ENCODE peak calls at places on chromosomes 3 and 15, in eight cellular contexts. One of them, this sample, is unnamed.

GRCh38 chr15:66594344-66594743 is 28.5 kb upstream of the LCTL start:
- DNase-seq in transverse colon: no peak
- DNase-seq in ovary: no peak
- DNase-seq in SJSA1: no peak
- DNase-seq in Panc1: no peak
- DNase-seq in HCT116: no peak
- DNase-seq in A549: no peak
- DNase-seq in CD4-positive, alpha-beta T cell: no peak
- DNase-seq in this sample: no peak

GRCh38 chr15:68614621-68615035 is 35.8 kb downstream of the CORO2B start:
- DNase-seq in transverse colon: no peak
- DNase-seq in ovary: peak; percentile 70
- DNase-seq in SJSA1: no peak
- DNase-seq in Panc1: no peak
- DNase-seq in HCT116: no peak
- DNase-seq in A549: no peak
- DNase-seq in CD4-positive, alpha-beta T cell: no peak
- DNase-seq in this sample: no peak

GRCh38 chr15:48577495-48577894 is 68.0 kb downstream of the FBN1 start:
- DNase-seq in transverse colon: no peak
- DNase-seq in ovary: no peak
- DNase-seq in SJSA1: peak; percentile 78
- DNase-seq in Panc1: no peak
- DNase-seq in HCT116: no peak
- DNase-seq in A549: no peak
- DNase-seq in CD4-positive, alpha-beta T cell: no peak
- DNase-seq in this sample: no peak

GRCh38 chr3:139297588-139298311 is 46.1 kb upstream of the MRPS22 start:
- DNase-seq in transverse colon: no peak
- DNase-seq in ovary: no peak
- DNase-seq in SJSA1: peak; percentile 55
- DNase-seq in Panc1: no peak
- DNase-seq in HCT116: no peak
- DNase-seq in A549: no peak
- DNase-seq in CD4-positive, alpha-beta T cell: no peak
- DNase-seq in this sample: no peak

GRCh38 chr15:70044168-70044567 is 53.5 kb downstream of the TLE3 start:
- DNase-seq in transverse colon: no peak
- DNase-seq in ovary: no peak
- DNase-seq in SJSA1: no peak
- DNase-seq in Panc1: no peak
- DNase-seq in HCT116: no peak
- DNase-seq in A549: no peak
- DNase-seq in CD4-positive, alpha-beta T cell: no peak
- DNase-seq in this sample: no peak

GRCh38 chr15:96181873-96182301 is 148.6 kb upstream of the NR2F2 start:
- DNase-seq in transverse colon: peak; percentile 33
- DNase-seq in ovary: peak; percentile 84
- DNase-seq in SJSA1: no peak
- DNase-seq in Panc1: no peak
- DNase-seq in HCT116: no peak
- DNase-seq in A549: no peak
- DNase-seq in CD4-positive, alpha-beta T cell: no peak
- DNase-seq in this sample: no peak

GRCh38 chr15:76151599-76151974 is 91.8 kb downstream of the TMEM266 start:
- DNase-seq in transverse colon: no peak
- DNase-seq in ovary: no peak
- DNase-seq in SJSA1: no peak
- DNase-seq in Panc1: no peak
- DNase-seq in HCT116: no peak
- DNase-seq in A549: no peak
- DNase-seq in CD4-positive, alpha-beta T cell: no peak
- DNase-seq in this sample: no peak

GRCh38 chr15:33852094-33852493 is 116.2 kb upstream of the CHRM5 start:
- DNase-seq in transverse colon: no peak
- DNase-seq in ovary: no peak
- DNase-seq in SJSA1: peak; percentile 95
- DNase-seq in Panc1: no peak
- DNase-seq in HCT116: no peak
- DNase-seq in A549: no peak
- DNase-seq in CD4-positive, alpha-beta T cell: no peak
- DNase-seq in this sample: no peak

GRCh38 chr3:188001052-188001567 is 152.8 kb upstream of the LPP start:
- DNase-seq in transverse colon: no peak
- DNase-seq in ovary: no peak
- DNase-seq in SJSA1: no peak
- DNase-seq in Panc1: no peak
- DNase-seq in HCT116: no peak
- DNase-seq in A549: no peak
- DNase-seq in CD4-positive, alpha-beta T cell: no peak
- DNase-seq in this sample: no peak

GRCh38 chr15:70530906-70531305 is 232.5 kb downstream of the UACA start:
- DNase-seq in transverse colon: no peak
- DNase-seq in ovary: no peak
- DNase-seq in SJSA1: no peak
- DNase-seq in Panc1: no peak
- DNase-seq in HCT116: no peak
- DNase-seq in A549: no peak
- DNase-seq in CD4-positive, alpha-beta T cell: no peak
- DNase-seq in this sample: no peak

DNA sequence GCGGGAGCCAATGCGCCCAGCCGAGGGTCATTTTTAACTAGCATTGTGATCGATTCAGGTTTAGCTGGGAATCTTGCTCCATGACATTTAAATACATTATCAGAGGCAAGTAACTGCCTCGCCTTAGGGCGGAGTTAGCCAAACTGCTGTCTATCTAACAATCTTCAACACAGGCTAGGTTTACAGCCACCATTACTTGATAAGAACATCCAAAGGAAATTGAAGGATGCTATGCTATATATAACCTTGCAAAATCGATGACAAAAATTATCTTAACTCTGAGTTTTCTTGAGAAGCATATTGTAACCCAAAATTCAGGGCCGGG is 1.4 kb downstream of the TFRC start:
- DNase-seq in transverse colon: peak; percentile 38
- DNase-seq in ovary: no peak
- DNase-seq in SJSA1: no peak
- DNase-seq in Panc1: no peak
- DNase-seq in HCT116: no peak
- DNase-seq in A549: no peak
- DNase-seq in CD4-positive, alpha-beta T cell: no peak
- DNase-seq in this sample: no peak
- H3K27ac ChIP-seq in transverse colon: peak overlapping the region; percentile 96
- H3K27ac ChIP-seq in ovary: no peak overlapping the region
- H3K27ac ChIP-seq in SJSA1: no peak overlapping the region
- H3K27ac ChIP-seq in Panc1: peak overlapping the region; percentile 67
- H3K27ac ChIP-seq in HCT116: peak overlapping the region; percentile 95
- H3K27ac ChIP-seq in A549: peak overlapping the region; percentile 95
- H3K27ac ChIP-seq in CD4-positive, alpha-beta T cell: peak overlapping the region; percentile 15
- H3K27ac ChIP-seq in this sample: peak overlapping the region; percentile 62

GRCh38 chr15:90592144-90592887 is 62.6 kb downstream of the CRTC3 start:
- DNase-seq in transverse colon: no peak
- DNase-seq in ovary: no peak
- DNase-seq in SJSA1: no peak
- DNase-seq in Panc1: no peak
- DNase-seq in HCT116: no peak
- DNase-seq in A549: no peak
- DNase-seq in CD4-positive, alpha-beta T cell: no peak
- DNase-seq in this sample: no peak

GRCh38 chr15:90588427-90588826 is 58.7 kb downstream of the CRTC3 start:
- DNase-seq in transverse colon: no peak
- DNase-seq in ovary: no peak
- DNase-seq in SJSA1: no peak
- DNase-seq in Panc1: no peak
- DNase-seq in HCT116: no peak
- DNase-seq in A549: no peak
- DNase-seq in CD4-positive, alpha-beta T cell: no peak
- DNase-seq in this sample: no peak

GRCh38 chr15:90593469-90594158 is 63.9 kb downstream of the CRTC3 start:
- DNase-seq in transverse colon: no peak
- DNase-seq in ovary: no peak
- DNase-seq in SJSA1: no peak
- DNase-seq in Panc1: no peak
- DNase-seq in HCT116: no peak
- DNase-seq in A549: no peak
- DNase-seq in CD4-positive, alpha-beta T cell: no peak
- DNase-seq in this sample: no peak

GRCh38 chr15:90594297-90594696 is 64.6 kb downstream of the CRTC3 start:
- DNase-seq in transverse colon: peak; percentile 92
- DNase-seq in ovary: no peak
- DNase-seq in SJSA1: no peak
- DNase-seq in Panc1: no peak
- DNase-seq in HCT116: no peak
- DNase-seq in A549: no peak
- DNase-seq in CD4-positive, alpha-beta T cell: peak; percentile 69
- DNase-seq in this sample: peak; percentile 80

GRCh38 chr15:90591524-90591923 is 61.8 kb downstream of the CRTC3 start:
- DNase-seq in transverse colon: no peak
- DNase-seq in ovary: no peak
- DNase-seq in SJSA1: no peak
- DNase-seq in Panc1: no peak
- DNase-seq in HCT116: no peak
- DNase-seq in A549: no peak
- DNase-seq in CD4-positive, alpha-beta T cell: no peak
- DNase-seq in this sample: no peak
- H3K27ac ChIP-seq in transverse colon: no peak overlapping the region
- H3K27ac ChIP-seq in ovary: no peak overlapping the region
- H3K27ac ChIP-seq in SJSA1: no peak overlapping the region
- H3K27ac ChIP-seq in Panc1: no peak overlapping the region
- H3K27ac ChIP-seq in HCT116: no peak overlapping the region
- H3K27ac ChIP-seq in A549: peak overlapping the region; percentile 70
- H3K27ac ChIP-seq in CD4-positive, alpha-beta T cell: no peak overlapping the region
- H3K27ac ChIP-seq in this sample: no peak overlapping the region

GRCh38 chr15:90956551-90957104 is 1.9 kb downstream of the RCCD1 start:
- DNase-seq in transverse colon: peak; percentile 82
- DNase-seq in ovary: peak; percentile 89
- DNase-seq in SJSA1: peak; percentile 72
- DNase-seq in Panc1: no peak
- DNase-seq in HCT116: no peak
- DNase-seq in A549: peak; percentile 97
- DNase-seq in CD4-positive, alpha-beta T cell: peak; percentile 61
- DNase-seq in this sample: no peak

GRCh38 chr15:90957791-90958190 is 3.1 kb downstream of the RCCD1 start:
- DNase-seq in transverse colon: no peak
- DNase-seq in ovary: no peak
- DNase-seq in SJSA1: no peak
- DNase-seq in Panc1: no peak
- DNase-seq in HCT116: no peak
- DNase-seq in A549: no peak
- DNase-seq in CD4-positive, alpha-beta T cell: no peak
- DNase-seq in this sample: no peak

GRCh38 chr15:90959028-90959595 is 4.4 kb downstream of the RCCD1 start:
- DNase-seq in transverse colon: no peak
- DNase-seq in ovary: no peak
- DNase-seq in SJSA1: no peak
- DNase-seq in Panc1: no peak
- DNase-seq in HCT116: no peak
- DNase-seq in A549: no peak
- DNase-seq in CD4-positive, alpha-beta T cell: no peak
- DNase-seq in this sample: no peak

GRCh38 chr15:90955911-90956310 is 1.2 kb downstream of the RCCD1 start:
- DNase-seq in transverse colon: peak; percentile 63
- DNase-seq in ovary: peak; percentile 59
- DNase-seq in SJSA1: no peak
- DNase-seq in Panc1: no peak
- DNase-seq in HCT116: no peak
- DNase-seq in A549: no peak
- DNase-seq in CD4-positive, alpha-beta T cell: no peak
- DNase-seq in this sample: no peak

GRCh38 chr15:90957105-90957790 is 2.6 kb downstream of the RCCD1 start:
- DNase-seq in transverse colon: no peak
- DNase-seq in ovary: peak; percentile 65
- DNase-seq in SJSA1: no peak
- DNase-seq in Panc1: no peak
- DNase-seq in HCT116: no peak
- DNase-seq in A549: no peak
- DNase-seq in CD4-positive, alpha-beta T cell: no peak
- DNase-seq in this sample: no peak
- H3K27ac ChIP-seq in transverse colon: peak overlapping the region; percentile 93
- H3K27ac ChIP-seq in ovary: peak overlapping the region; percentile 67
- H3K27ac ChIP-seq in SJSA1: no peak overlapping the region
- H3K27ac ChIP-seq in Panc1: peak overlapping the region; percentile 96
- H3K27ac ChIP-seq in HCT116: no peak overlapping the region
- H3K27ac ChIP-seq in A549: peak overlapping the region; percentile 95
- H3K27ac ChIP-seq in CD4-positive, alpha-beta T cell: no peak overlapping the region
- H3K27ac ChIP-seq in this sample: no peak overlapping the region

GRCh38 chr3:11619461-11619860 is 24.3 kb downstream of the VGLL4 start:
- DNase-seq in transverse colon: no peak
- DNase-seq in ovary: no peak
- DNase-seq in SJSA1: no peak
- DNase-seq in Panc1: no peak
- DNase-seq in HCT116: no peak
- DNase-seq in A549: no peak
- DNase-seq in CD4-positive, alpha-beta T cell: no peak
- DNase-seq in this sample: no peak

GRCh38 chr3:11613319-11613718 is 30.4 kb downstream of the VGLL4 start:
- DNase-seq in transverse colon: no peak
- DNase-seq in ovary: no peak
- DNase-seq in SJSA1: no peak
- DNase-seq in Panc1: no peak
- DNase-seq in HCT116: no peak
- DNase-seq in A549: no peak
- DNase-seq in CD4-positive, alpha-beta T cell: no peak
- DNase-seq in this sample: no peak

GRCh38 chr3:11613851-11614491 is 29.7 kb downstream of the VGLL4 start:
- DNase-seq in transverse colon: no peak
- DNase-seq in ovary: no peak
- DNase-seq in SJSA1: no peak
- DNase-seq in Panc1: no peak
- DNase-seq in HCT116: no peak
- DNase-seq in A549: no peak
- DNase-seq in CD4-positive, alpha-beta T cell: no peak
- DNase-seq in this sample: no peak

GRCh38 chr3:11618897-11619296 is 24.8 kb downstream of the VGLL4 start:
- DNase-seq in transverse colon: no peak
- DNase-seq in ovary: no peak
- DNase-seq in SJSA1: no peak
- DNase-seq in Panc1: no peak
- DNase-seq in HCT116: no peak
- DNase-seq in A549: no peak
- DNase-seq in CD4-positive, alpha-beta T cell: no peak
- DNase-seq in this sample: no peak

GRCh38 chr3:11616551-11616950 is 27.2 kb downstream of the VGLL4 start:
- DNase-seq in transverse colon: no peak
- DNase-seq in ovary: no peak
- DNase-seq in SJSA1: peak; percentile 37
- DNase-seq in Panc1: no peak
- DNase-seq in HCT116: no peak
- DNase-seq in A549: no peak
- DNase-seq in CD4-positive, alpha-beta T cell: no peak
- DNase-seq in this sample: no peak
- H3K27ac ChIP-seq in transverse colon: no peak overlapping the region
- H3K27ac ChIP-seq in ovary: no peak overlapping the region
- H3K27ac ChIP-seq in SJSA1: no peak overlapping the region
- H3K27ac ChIP-seq in Panc1: peak overlapping the region; percentile 71
- H3K27ac ChIP-seq in HCT116: no peak overlapping the region
- H3K27ac ChIP-seq in A549: no peak overlapping the region
- H3K27ac ChIP-seq in CD4-positive, alpha-beta T cell: no peak overlapping the region
- H3K27ac ChIP-seq in this sample: no peak overlapping the region

DNA sequence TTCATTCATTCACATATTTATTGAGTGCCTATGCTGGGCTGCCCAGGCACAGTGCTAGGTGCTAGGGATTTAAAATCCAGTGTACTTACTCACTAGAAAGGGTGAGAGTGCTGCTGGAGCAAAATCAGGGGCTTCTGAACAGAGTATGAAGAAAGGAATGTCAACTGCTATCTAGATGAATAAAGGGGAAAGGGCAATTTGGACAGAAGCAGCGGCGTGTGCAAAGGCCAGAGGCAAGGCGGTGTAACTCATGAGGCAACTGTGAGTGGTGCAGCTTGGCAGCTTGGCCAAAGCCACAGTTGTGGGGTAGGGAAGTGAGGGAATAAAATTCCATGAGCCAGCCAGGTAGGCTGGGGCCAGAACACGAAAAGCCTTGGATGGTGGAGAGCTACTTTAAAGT is 76.7 kb downstream of the RAD18 start:
- DNase-seq in transverse colon: no peak
- DNase-seq in ovary: no peak
- DNase-seq in SJSA1: no peak
- DNase-seq in Panc1: no peak
- DNase-seq in HCT116: no peak
- DNase-seq in A549: no peak
- DNase-seq in CD4-positive, alpha-beta T cell: no peak
- DNase-seq in this sample: no peak
- H3K27ac ChIP-seq in transverse colon: no peak overlapping the region
- H3K27ac ChIP-seq in ovary: no peak overlapping the region
- H3K27ac ChIP-seq in SJSA1: peak overlapping the region; percentile 97
- H3K27ac ChIP-seq in Panc1: no peak overlapping the region
- H3K27ac ChIP-seq in HCT116: no peak overlapping the region
- H3K27ac ChIP-seq in A549: no peak overlapping the region
- H3K27ac ChIP-seq in CD4-positive, alpha-beta T cell: no peak overlapping the region
- H3K27ac ChIP-seq in this sample: no peak overlapping the region

This sample was measured in Karpas-422.